ENCODE peak calls at places on chromosomes 16 and 17, in six cellular contexts. V, B, R, Y, I and D are unnamed samples.

GRCh38 chr16:15950167-15950854 is 895 bp downstream of the ABCC1 start:
- DNase-seq in Y (no peak), I (peak), R (no peak), B (peak), V (peak), D (peak)

GRCh38 chr16:17757808-17758207 is 287.0 kb upstream of the XYLT1 start:
- DNase-seq in I (no peak), R (no peak), Y (no peak), V (no peak), B (no peak), D (no peak)

GRCh38 chr16:51166116-51166515 is 15.0 kb upstream of the SALL1 start:
- DNase-seq in R (no peak), I (peak), Y (no peak), B (no peak), V (no peak), D (no peak)

GRCh38 chr16:89009343-89010209 is 32.6 kb upstream of the CBFA2T3 start:
- DNase-seq in Y (no peak), R (no peak), B (no peak), V (no peak), I (peak), D (no peak)

GRCh38 chr17:17957584-17957916 is 14.7 kb downstream of the TOM1L2 start:
- DNase-seq in B (no peak), V (no peak), R (no peak), I (no peak), Y (no peak), D (no peak)

GRCh38 chr17:773467-774319 is 8.4 kb downstream of the GLOD4 start:
- DNase-seq in R (peak), V (no peak), Y (no peak), B (no peak), I (no peak), D (no peak)

GRCh38 chr17:6913608-6914443 is 82.0 kb upstream of the ALOX12 start:
- DNase-seq in I (peak), V (peak), R (peak), B (peak), Y (peak), D (peak)

GRCh38 chr16:88687676-88688012 is 1.3 kb upstream of the SNAI3 start:
- DNase-seq in I (no peak), R (no peak), B (no peak), V (no peak), Y (no peak), D (no peak)

GRCh38 chr16:3174618-3175148 is 13.3 kb upstream of the OR1F1 start:
- DNase-seq in B (no peak), Y (no peak), I (no peak), V (no peak), R (no peak), D (no peak)
- TF ChIP-seq CTCF in B (no peak), Y (no peak), I (no peak), V (no peak), R (no peak), D (no peak)

DNA sequence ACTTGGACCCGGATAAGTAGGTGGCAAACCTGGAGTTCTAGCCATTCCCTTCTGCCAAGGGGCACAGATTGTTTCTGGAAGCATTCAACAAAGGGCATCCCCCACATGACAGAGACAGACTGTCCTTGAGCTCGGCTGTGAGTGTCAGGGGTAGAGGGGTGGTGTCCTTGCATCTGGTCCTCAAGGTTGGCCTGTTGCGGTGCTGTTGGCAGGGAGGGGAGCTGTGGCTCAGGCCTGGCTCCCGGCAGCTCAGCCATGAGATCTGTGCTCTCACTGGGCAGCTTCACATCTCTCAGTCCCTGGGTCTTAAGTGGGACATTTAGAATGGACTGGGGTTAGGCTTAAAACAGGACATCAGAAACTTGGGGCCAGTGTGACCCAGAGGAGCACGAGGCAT is 20.4 kb downstream of the CCDC182 start:
- DNase-seq in R (peak), V (no peak), B (no peak), Y (no peak), I (no peak), D (no peak)
- TF ChIP-seq CTCF in R (no peak), V (no peak), B (no peak), Y (no peak), I (no peak), D (no peak)

GRCh38 chr17:41772218-41772585 is 14.3 kb downstream of the JUP start:
- DNase-seq in Y (no peak), V (no peak), R (peak), B (no peak), I (no peak), D (no peak)

GRCh38 chr17:41773731-41774193 is 12.7 kb downstream of the JUP start:
- DNase-seq in B (no peak), I (no peak), V (no peak), R (no peak), Y (peak), D (no peak)

GRCh38 chr17:41771389-41772206 is 14.9 kb downstream of the JUP start:
- DNase-seq in V (no peak), B (no peak), Y (no peak), I (no peak), R (no peak), D (no peak)

GRCh38 chr17:41772586-41773189 is 13.8 kb downstream of the JUP start:
- DNase-seq in V (no peak), R (no peak), I (no peak), Y (no peak), B (no peak), D (no peak)

GRCh38 chr17:41773190-41773588 is 13.3 kb downstream of the JUP start:
- DNase-seq in I (peak), V (no peak), R (no peak), Y (no peak), B (peak), D (no peak)
- TF ChIP-seq CTCF in I (no peak), V (no peak), R (no peak), Y (no peak), B (no peak), D (no peak)

GRCh38 chr16:52581530-52581929 is 34.6 kb upstream of the TOX3 start:
- DNase-seq in B (no peak), I (no peak), R (no peak), Y (no peak), V (no peak), D (no peak)
- TF ChIP-seq CTCF in B (no peak), I (no peak), R (no peak), Y (no peak), V (peak), D (no peak)

DNA sequence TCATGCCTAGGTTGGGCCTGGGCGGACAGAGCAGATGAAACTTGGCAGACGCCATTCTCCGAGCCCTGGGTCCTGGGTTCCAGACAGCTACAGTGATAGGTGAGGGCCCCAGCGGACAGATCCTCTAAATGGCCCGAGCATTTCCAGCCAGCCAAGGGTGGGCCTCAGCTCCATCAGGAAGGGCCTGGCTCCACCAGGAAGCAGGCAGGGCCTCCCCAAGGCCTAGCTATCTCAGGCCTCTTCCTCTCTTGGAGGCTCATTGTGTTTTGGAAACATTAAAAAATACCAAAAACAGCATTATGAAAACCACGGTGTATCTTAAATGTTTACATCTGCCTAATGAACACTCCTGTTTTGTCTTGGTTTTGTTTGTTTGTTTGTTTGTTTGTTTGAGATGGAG is 38.2 kb upstream of the SBK1 start:
- DNase-seq in Y (no peak), I (no peak), B (no peak), V (no peak), R (no peak), D (no peak)
- TF ChIP-seq CTCF in Y (no peak), I (no peak), B (no peak), V (no peak), R (no peak), D (no peak)

DNA sequence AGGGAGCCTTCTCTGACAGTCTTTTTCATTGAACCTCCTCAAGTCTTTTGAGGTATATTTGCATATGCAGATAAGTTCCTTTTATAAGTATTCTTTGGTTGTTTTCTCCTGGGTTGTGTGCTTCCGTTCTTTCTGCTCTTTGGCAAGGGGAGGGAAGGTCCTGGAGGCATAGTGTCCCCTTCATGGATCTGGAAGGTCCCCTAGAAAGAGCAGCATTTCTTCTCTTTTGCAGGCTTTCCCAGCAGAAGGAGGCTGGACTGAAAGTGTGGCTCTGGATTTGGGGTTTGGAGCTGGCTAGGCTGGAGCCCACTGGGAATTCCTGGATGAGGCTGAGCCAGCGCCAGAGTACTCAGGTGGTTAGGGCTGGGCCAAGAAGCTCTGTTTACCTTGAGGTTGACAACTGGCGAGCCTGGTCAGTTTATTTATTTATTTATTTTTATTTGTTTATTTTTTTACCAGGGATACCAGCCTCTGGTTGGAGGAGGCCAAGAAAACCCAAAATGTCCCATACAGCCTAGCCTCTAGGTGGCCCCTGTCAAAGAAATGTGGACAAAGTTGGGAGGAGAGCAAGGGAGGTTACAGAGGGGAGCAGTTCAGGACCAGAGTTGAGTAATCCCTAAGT is 5.4 kb upstream of the TOP2A start:
- DNase-seq in B (no peak), R (peak), Y (no peak), V (no peak), I (no peak), D (no peak)
- TF ChIP-seq CTCF in B (no peak), R (no peak), Y (no peak), V (no peak), I (no peak), D (no peak)

GRCh38 chr17:2937331-2938003 is 125.9 kb downstream of the OR1D5 start:
- DNase-seq in R (no peak), Y (no peak), B (no peak), V (no peak), I (peak), D (no peak)
- TF ChIP-seq CTCF in R (no peak), Y (peak), B (no peak), V (no peak), I (peak), D (no peak)